ENCODE peak calls at places on chromosomes 7 and 10, in seven cellular contexts. Y is hepatocyte, B is aorta, N is heart right ventricle, W is PC-3, U is pancreas, M is ovary. A is an unnamed sample.

GRCh38 chr7:91088156-91088555 is 176.1 kb upstream of the FZD1 start:
- DNase-seq in U (no peak), M (no peak), W (no peak), Y (no peak), N (no peak), B (no peak), A (no peak)

GRCh38 chr7:8434290-8435002 is 1.0 kb downstream of the NXPH1 start:
- DNase-seq in W (no peak), M (no peak), U (peak; percentile 59), B (no peak), N (no peak), Y (no peak), A (no peak)

GRCh38 chr10:53487019-53487983 is 714.7 kb upstream of the MBL2 start:
- DNase-seq in M (no peak), N (no peak), W (no peak), U (no peak), Y (no peak), B (peak; percentile 39), A (no peak)

GRCh38 chr7:80764132-80764531 is 125.7 kb downstream of the CD36 start:
- DNase-seq in M (no peak), W (no peak), U (no peak), N (no peak), B (no peak), Y (no peak), A (no peak)

GRCh38 chr10:79387974-79388850 is 40.9 kb downstream of the PPIF start:
- DNase-seq in W (no peak), M (no peak), B (no peak), U (peak; percentile 20), Y (no peak), N (peak; percentile 6), A (no peak)

GRCh38 chr10:12605580-12606405 is 256.4 kb downstream of the CAMK1D start:
- DNase-seq in W (peak; percentile 84), N (peak; percentile 38), Y (peak; percentile 64), M (peak; percentile 74), B (no peak), U (peak; percentile 92), A (peak; percentile 66)

GRCh38 chr7:20596653-20597052 is 18.8 kb upstream of the ABCB5 start:
- DNase-seq in N (no peak), Y (no peak), B (no peak), W (peak; percentile 93), U (no peak), M (no peak), A (no peak)

GRCh38 chr7:12674861-12675260 is 12.6 kb upstream of the ARL4A start:
- DNase-seq in W (peak; percentile 57), U (no peak), Y (peak; percentile 46), B (no peak), N (no peak), M (no peak), A (no peak)

GRCh38 chr7:20777377-20778062 is 9.2 kb downstream of the SP8 start:
- DNase-seq in Y (no peak), U (peak; percentile 62), N (no peak), B (no peak), W (no peak), M (no peak), A (no peak)

GRCh38 chr10:3902054-3902808 is 117.2 kb upstream of the KLF6 start:
- DNase-seq in U (no peak), M (no peak), N (no peak), B (no peak), W (peak; percentile 16), Y (peak; percentile 73), A (no peak)

GRCh38 chr7:47100815-47101435 is 481.0 kb downstream of the TNS3 start:
- DNase-seq in B (no peak), N (peak; percentile 55), Y (peak; percentile 71), M (no peak), W (peak; percentile 89), U (no peak), A (no peak)

GRCh38 chr7:46934198-46934825 is 647.6 kb downstream of the TNS3 start:
- DNase-seq in B (no peak), Y (no peak), N (no peak), M (no peak), U (no peak), W (no peak), A (no peak)

GRCh38 chr10:14524692-14525091 is 194.0 kb upstream of the FRMD4A start:
- DNase-seq in W (no peak), U (no peak), Y (no peak), N (no peak), M (no peak), B (no peak), A (no peak)

GRCh38 chr7:46627038-46627315 is 705.9 kb upstream of the IGFBP3 start:
- DNase-seq in N (no peak), Y (no peak), M (no peak), W (no peak), U (no peak), B (no peak), A (no peak)

GRCh38 chr7:79137942-79138341 is 315.5 kb downstream of the MAGI2 start:
- DNase-seq in B (no peak), U (no peak), N (no peak), W (peak; percentile 69), M (no peak), Y (no peak), A (no peak)

GRCh38 chr10:59655309-59655708 is 54.3 kb downstream of the SLC16A9 start:
- DNase-seq in W (peak; percentile 62), B (no peak), N (no peak), Y (no peak), U (no peak), M (no peak), A (no peak)

GRCh38 chr7:6536262-6536770 is 14.9 kb downstream of the GRID2IP start:
- DNase-seq in Y (no peak), U (no peak), W (no peak), N (no peak), B (no peak), M (no peak), A (no peak)

GRCh38 chr7:33748793-33749192 is 156.5 kb upstream of the BMPER start:
- DNase-seq in M (no peak), W (no peak), Y (no peak), U (no peak), B (no peak), N (no peak), A (peak; percentile 70)

GRCh38 chr10:32937824-32938482 is 20.1 kb downstream of the ITGB1 start:
- DNase-seq in N (no peak), M (no peak), U (no peak), B (no peak), W (no peak), Y (peak; percentile 60), A (no peak)
- H3K27ac ChIP-seq in N (peak overlapping the region; percentile 73), M (no peak overlapping the region), U (no peak overlapping the region), B (peak overlapping the region; percentile 57), W (no peak overlapping the region), Y (peak overlapping the region; percentile 77), A (peak overlapping the region; percentile 83)

DNA sequence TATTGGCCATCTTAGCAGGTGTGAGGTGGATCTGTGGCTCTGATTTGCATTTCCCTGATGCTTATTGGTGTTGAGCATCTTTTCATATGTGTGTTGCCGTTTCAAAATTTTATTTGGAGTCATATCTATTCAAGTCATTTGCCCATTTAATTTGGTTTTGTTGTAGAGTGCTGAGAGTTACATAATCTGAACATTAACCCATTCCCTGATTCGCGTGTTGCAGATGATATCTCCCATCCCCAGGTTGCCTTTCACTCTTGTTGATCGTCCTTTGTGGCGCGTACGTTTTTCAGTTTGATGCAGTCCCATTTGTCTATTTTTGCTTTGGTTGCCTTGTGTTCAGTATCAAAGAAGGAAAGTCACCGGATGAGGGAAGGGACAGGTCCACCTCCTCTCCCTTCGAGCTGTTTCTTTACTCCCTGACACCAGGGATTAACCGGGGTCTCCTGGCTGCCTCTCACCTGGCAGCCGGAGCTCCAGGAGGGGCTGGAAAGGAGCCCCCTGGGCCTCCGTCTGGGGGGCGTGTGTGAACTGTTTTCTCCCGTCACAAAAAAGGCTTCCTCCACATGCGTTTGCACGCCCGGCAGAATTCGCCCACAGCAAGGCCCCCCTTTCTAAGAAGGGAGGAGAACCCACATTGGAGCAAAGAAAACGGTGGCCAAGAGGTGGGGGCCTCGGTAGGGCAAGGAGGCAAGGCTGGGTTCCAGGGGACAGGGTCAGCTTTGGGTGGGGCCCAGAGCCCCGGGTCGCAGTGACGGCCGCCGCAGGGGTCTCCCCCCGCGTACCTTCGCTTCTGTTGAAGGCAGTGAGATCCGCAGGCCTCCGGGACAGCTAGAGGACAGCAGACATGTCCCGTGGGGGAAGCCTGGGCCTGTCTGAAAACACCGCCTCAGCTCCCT is 8.3 kb downstream of the MNX1 start:
- DNase-seq in Y (no peak), B (no peak), U (peak; percentile 71), N (no peak), M (no peak), W (no peak), A (no peak)
- H3K27me3 ChIP-seq in Y (peaks cover 94% of the 10 kb centered on the region), B (no peaks in the 10 kb centered on the region), U (no peaks in the 10 kb centered on the region), N (peaks cover 100% of the 10 kb centered on the region), M (no peaks in the 10 kb centered on the region), W (peaks cover 31% of the 10 kb centered on the region), A (no peaks in the 10 kb centered on the region)

DNA sequence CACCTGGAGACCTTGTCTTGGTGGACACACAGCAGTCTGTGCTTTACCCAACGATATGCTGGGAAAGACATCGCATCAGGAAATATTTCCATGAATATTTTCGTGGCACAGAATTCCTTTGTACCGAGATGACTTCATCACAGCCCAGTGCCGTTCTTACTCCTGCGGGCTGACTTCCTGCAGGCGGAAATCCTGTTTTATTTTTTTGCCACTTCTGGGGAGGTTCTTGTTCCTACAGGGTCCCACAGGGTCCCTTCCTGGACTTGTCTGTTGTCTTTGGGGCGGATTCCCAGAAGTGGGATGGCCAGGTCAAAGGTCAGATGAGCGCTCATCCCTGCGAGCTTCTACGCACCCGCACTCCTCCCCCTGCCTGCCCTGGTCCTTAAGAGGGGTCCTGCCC is 86.5 kb downstream of the DNAJB6 start:
- DNase-seq in M (no peak), Y (no peak), N (no peak), B (no peak), U (no peak), W (no peak), A (no peak)
- H3K27ac ChIP-seq in M (no peak overlapping the region), Y (no peak overlapping the region), N (peak overlapping the region; percentile 29), B (no peak overlapping the region), U (no peak overlapping the region), W (no peak overlapping the region), A (no peak overlapping the region)

DNA sequence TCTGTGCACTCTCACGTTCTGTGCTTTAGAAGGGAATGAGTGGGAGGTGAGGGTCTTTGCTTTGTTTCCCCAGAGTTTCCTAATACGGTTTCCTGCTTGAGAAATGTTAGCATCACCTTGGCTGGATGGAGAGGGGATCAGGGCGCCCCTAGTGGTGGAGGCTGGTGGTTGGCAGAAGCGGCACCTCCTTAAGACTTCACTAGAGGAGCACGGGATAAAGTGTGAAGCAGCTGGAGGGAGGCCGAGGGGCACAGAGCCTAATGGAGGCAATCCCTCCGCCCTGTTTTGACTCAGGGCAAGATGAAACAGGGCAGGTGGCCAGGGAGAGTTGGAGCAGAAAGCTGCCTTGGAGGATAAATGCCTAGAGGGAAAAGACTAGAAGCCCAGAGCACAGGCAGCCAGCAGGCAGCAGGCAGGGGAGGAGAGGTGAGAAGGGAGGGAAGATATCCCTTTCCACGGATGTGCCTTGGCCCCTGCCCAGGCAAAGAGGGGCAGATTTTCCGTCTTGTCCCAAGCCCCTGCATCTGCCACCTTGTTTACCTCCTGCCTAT is 56.0 kb upstream of the BTRC start:
- DNase-seq in Y (peak; percentile 75), W (peak; percentile 57), U (peak; percentile 82), M (peak; percentile 56), N (peak; percentile 47), B (peak; percentile 88), A (peak; percentile 59)
- H3K27me3 ChIP-seq in Y (peaks cover 38% of the 10 kb centered on the region), W (no peaks in the 10 kb centered on the region), U (no peaks in the 10 kb centered on the region), M (no peaks in the 10 kb centered on the region), N (peaks cover 52% of the 10 kb centered on the region), B (peaks cover 1% of the 10 kb centered on the region), A (peaks cover 4% of the 10 kb centered on the region)

GRCh38 chr7:143485500-143485899 is 7.8 kb downstream of the TAS2R41 start:
- DNase-seq in Y (no peak), W (no peak), N (no peak), M (no peak), B (no peak), U (no peak), A (no peak)
- H3K27ac ChIP-seq in Y (no peak overlapping the region), W (no peak overlapping the region), N (peak overlapping the region; percentile 87), M (no peak overlapping the region), B (no peak overlapping the region), U (no peak overlapping the region), A (no peak overlapping the region)

GRCh38 chr7:155807805-155808550 is 4.3 kb downstream of the SHH start:
- DNase-seq in Y (peak; percentile 84), N (no peak), B (no peak), W (no peak), U (peak; percentile 74), M (no peak), A (no peak)
- H3K27me3 ChIP-seq in Y (peaks cover 71% of the 10 kb centered on the region), N (peaks cover 100% of the 10 kb centered on the region), B (no peaks in the 10 kb centered on the region), W (peaks cover 48% of the 10 kb centered on the region), U (peaks cover 3% of the 10 kb centered on the region), M (peaks cover 5% of the 10 kb centered on the region), A (peaks cover 71% of the 10 kb centered on the region)

A was measured in psoas muscle.